ENCODE peak calls at places on chromosomes 1 and 21, in five cellular contexts. O is tibial nerve, B is sigmoid colon, C is colonic mucosa, K is NB4. Y is an unnamed sample.

GRCh38 chr1:156152628-156153027 is 757 bp upstream of the SEMA4A start:
- DNase-seq in O (no peak), B (no peak), C (no peak), K (no peak), Y (peak)

GRCh38 chr1:199422206-199422605 is 605.3 kb upstream of the NR5A2 start:
- DNase-seq in O (no peak), B (no peak), C (no peak), K (peak), Y (peak)

GRCh38 chr1:44531785-44532566 is 126.9 kb downstream of the RNF220 start:
- DNase-seq in O (no peak), B (no peak), C (no peak), K (peak), Y (peak)

GRCh38 chr1:178232108-178232507 is 138.2 kb downstream of the RASAL2 start:
- DNase-seq in O (no peak), B (no peak), C (no peak), K (no peak), Y (no peak)

GRCh38 chr21:41419921-41420862 is 5.8 kb upstream of the MX1 start:
- DNase-seq in O (peak), B (peak), C (peak), K (peak), Y (peak)

GRCh38 chr1:30700528-30701265 is 22.7 kb downstream of the MATN1 start:
- DNase-seq in O (peak), B (peak), C (peak), K (peak), Y (no peak)

GRCh38 chr1:81802601-81803422 is 2.1 kb downstream of the ADGRL2 start:
- DNase-seq in O (peak), B (peak), C (peak), K (no peak), Y (peak)

GRCh38 chr1:149979245-149979971 is 31.1 kb downstream of the OTUD7B start:
- DNase-seq in O (no peak), B (no peak), C (no peak), K (no peak), Y (no peak)

GRCh38 chr1:221637641-221638041 is 104.2 kb downstream of the DUSP10 start:
- DNase-seq in O (no peak), B (peak), C (no peak), K (no peak), Y (no peak)

GRCh38 chr1:16433066-16433465 is 4.2 kb downstream of the SPATA21 start:
- DNase-seq in O (no peak), B (no peak), C (no peak), K (peak), Y (peak)

GRCh38 chr1:67135354-67135753 is 584 bp upstream of the C1orf141 start:
- DNase-seq in O (no peak), B (no peak), C (no peak), K (peak), Y (no peak)

GRCh38 chr1:27539901-27540861 is 50.2 kb upstream of the WASF2 start:
- DNase-seq in O (no peak), B (peak), C (peak), K (no peak), Y (no peak)

GRCh38 chr1:88956003-88956402 is 36.4 kb downstream of the KYAT3 start:
- DNase-seq in O (no peak), B (no peak), C (no peak), K (no peak), Y (no peak)

GRCh38 chr1:21594495-21594894 is 74.7 kb downstream of the RAP1GAP start:
- DNase-seq in O (no peak), B (no peak), C (no peak), K (peak), Y (no peak)

GRCh38 chr1:21157868-21158267 is 18.8 kb downstream of the EIF4G3 start:
- DNase-seq in O (no peak), B (no peak), C (no peak), K (no peak), Y (no peak)

GRCh38 chr1:22204057-22204840 is 61.4 kb upstream of the WNT4 start:
- DNase-seq in O (no peak), B (no peak), C (no peak), K (no peak), Y (no peak)

GRCh38 chr1:29875557-29876028 is 639.3 kb downstream of the PTPRU start:
- DNase-seq in O (no peak), B (no peak), C (no peak), K (peak), Y (no peak)

GRCh38 chr1:109687641-109688499 is at the start of gene GSTM1:
- DNase-seq in O (no peak), B (peak), C (no peak), K (no peak), Y (no peak)

GRCh38 chr1:52706136-52706670 is 8.1 kb upstream of the COA7 start:
- DNase-seq in O (no peak), B (peak), C (no peak), K (peak), Y (no peak)

GRCh38 chr1:178126790-178127189 is 32.9 kb downstream of the RASAL2 start:
- DNase-seq in O (no peak), B (no peak), C (no peak), K (peak), Y (no peak)

GRCh38 chr1:91714867-91715381 is 171.0 kb downstream of the TGFBR3 start:
- DNase-seq in O (no peak), B (no peak), C (no peak), K (no peak), Y (no peak)

GRCh38 chr1:12052008-12052573 is 11.0 kb upstream of the TNFRSF8 start:
- DNase-seq in O (no peak), B (peak), C (peak), K (peak), Y (peak)

GRCh38 chr21:34821717-34822116 is 152.9 kb downstream of the CLIC6 start:
- DNase-seq in O (no peak), B (no peak), C (no peak), K (no peak), Y (no peak)

GRCh38 chr21:25396135-25396711 is 211.1 kb downstream of the MRPL39 start:
- DNase-seq in O (no peak), B (no peak), C (no peak), K (no peak), Y (peak)

GRCh38 chr1:117120774-117121588 is 568 bp downstream of the TRIM45 start:
- DNase-seq in O (no peak), B (no peak), C (peak), K (no peak), Y (no peak)

GRCh38 chr1:51916587-51917405 is 38.3 kb upstream of the NRDC start:
- DNase-seq in O (no peak), B (no peak), C (no peak), K (no peak), Y (no peak)

GRCh38 chr1:147837845-147838363 is 64.7 kb upstream of the GJA8 start:
- DNase-seq in O (no peak), B (no peak), C (no peak), K (no peak), Y (no peak)

GRCh38 chr1:44672254-44672955 is 1.9 kb downstream of the TMEM53 start:
- DNase-seq in O (no peak), B (no peak), C (no peak), K (peak), Y (peak)

GRCh38 chr1:203644661-203645510 is 18.3 kb downstream of the ATP2B4 start:
- DNase-seq in O (no peak), B (no peak), C (no peak), K (no peak), Y (no peak)

GRCh38 chr1:227782226-227782625 is 33.2 kb upstream of the PRSS38 start:
- DNase-seq in O (peak), B (no peak), C (peak), K (no peak), Y (no peak)

GRCh38 chr1:153760440-153760839 is 14.8 kb upstream of the SLC27A3 start:
- DNase-seq in O (no peak), B (no peak), C (no peak), K (no peak), Y (no peak)

GRCh38 chr21:16541366-16541765 is 811.6 kb downstream of the USP25 start:
- DNase-seq in O (no peak), B (no peak), C (no peak), K (no peak), Y (no peak)

GRCh38 chr21:31416465-31416864 is 72.4 kb upstream of the TIAM1 start:
- DNase-seq in O (no peak), B (no peak), C (no peak), K (no peak), Y (no peak)

DNA sequence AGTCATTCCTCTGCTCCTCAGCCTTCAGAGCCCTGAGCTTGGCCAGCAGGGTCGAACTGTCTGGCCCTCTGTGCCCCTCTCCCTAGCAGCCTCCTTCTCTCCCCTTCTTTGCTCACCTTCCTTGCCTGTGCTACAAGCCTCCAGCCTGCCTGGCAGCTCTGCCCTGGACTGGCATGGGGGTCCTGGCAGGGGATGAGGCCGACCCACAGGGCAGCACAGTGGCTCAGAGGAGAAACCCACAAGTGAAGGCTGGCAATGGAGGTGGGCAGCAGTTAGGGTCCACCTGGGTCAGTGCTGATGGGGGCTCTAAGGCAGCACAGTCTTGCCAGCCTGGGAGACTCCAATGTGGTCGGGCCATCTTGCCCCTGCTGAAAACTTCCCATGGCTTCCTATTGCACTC is 274.2 kb downstream of the GRIK3 start:
- DNase-seq in O (no peak), B (no peak), C (no peak), K (no peak), Y (no peak)
- TF ChIP-seq CTCF in O (no peak), B (no peak), C (no peak), K (no peak), Y (no peak)

DNA sequence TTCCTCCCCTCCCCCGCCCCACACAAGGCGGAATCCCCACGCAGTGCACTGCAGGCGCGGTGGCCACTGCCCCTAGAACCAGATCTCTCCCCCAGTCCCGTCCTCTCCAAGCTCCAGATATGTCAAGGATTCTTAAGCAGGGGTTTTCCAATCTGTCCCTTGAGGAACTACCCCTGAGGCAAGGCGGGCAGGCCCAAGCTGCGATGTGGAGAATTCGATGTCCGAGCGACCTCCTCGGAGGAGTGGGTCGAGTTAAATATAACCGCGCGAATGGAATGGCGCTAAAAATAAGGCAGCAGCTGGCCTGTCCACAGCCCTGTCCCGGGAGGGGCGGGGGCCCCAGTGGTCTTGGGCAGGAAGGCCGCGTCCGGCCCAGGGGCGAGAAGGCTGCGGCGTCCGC is 5.8 kb upstream of the FOXD3 start:
- DNase-seq in O (no peak), B (no peak), C (no peak), K (no peak), Y (no peak)
- H3K4me3 ChIP-seq in O (peak), B (no peak), C (no peak), K (no peak), Y (no peak)

DNA sequence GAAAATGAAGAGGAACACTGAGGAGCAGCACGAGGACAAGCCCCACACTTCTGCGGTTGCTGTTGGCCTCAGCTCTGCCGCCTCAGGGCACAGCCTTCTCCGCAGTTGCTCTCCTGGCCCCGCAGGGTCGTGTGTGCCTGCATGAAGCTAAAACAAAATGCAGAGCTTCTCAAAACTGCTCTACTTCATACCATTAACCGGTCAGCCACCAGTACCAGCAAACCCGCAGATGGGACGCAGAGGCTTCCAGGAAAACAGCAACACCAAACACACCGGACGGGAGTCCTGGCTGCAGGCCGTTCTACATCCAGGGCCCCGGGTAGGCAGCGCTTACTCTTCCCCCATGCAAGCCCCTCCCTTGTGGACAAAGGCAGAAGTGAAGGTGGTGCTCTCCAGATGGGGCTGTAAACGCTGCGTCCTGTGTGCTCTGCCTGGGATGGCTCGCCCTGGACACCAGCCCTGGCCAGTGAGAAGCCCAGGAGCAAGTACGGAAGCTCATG is 7.1 kb upstream of the C1orf159 start:
- DNase-seq in O (no peak), B (no peak), C (peak), K (peak), Y (no peak)
- TF ChIP-seq CTCF in O (no peak), B (no peak), C (no peak), K (no peak), Y (no peak)

DNA sequence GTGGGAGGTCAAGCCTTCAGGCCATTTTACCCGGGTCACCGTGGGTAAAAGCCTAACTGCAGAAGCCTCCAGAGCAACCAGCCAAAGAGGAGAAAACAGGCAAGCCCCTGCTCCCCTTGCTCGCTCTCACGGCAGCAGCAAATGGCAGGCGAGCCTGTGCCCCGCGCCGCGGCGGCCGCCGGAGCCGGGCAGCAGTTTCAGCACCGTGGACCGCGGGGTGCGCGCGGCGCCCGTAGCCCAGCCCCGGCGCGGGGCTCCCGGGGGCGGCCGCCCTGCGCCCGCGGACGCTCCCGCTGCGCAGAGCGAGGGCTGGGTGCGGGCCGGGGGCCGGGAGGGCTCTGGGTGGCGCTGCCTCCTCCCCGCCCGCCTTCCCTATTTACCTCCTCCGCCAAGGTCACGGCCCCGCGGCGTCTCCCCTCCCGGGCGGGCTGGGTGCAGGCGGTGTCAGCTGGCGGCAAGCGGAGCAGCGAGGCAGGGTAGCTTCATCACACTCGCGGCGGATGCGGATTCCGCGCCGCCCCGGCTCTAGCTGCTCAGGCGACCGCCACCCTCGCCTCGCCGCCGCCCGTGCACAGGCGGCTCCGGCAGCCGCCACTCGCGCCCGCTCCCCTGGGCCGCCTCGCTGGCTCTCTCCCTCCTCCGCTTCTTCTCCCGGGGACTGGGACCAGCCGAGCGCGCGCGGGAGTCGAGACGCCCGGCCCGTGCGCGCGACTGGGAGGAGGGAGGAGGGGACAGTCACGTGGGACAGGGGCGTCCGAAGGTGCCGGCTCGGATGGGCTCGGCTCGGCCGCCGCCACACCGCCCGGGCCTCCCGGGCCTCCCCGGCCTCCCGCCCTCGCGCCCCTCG is at the start of gene RGS7:
- DNase-seq in O (no peak), B (peak), C (peak), K (no peak), Y (peak)
- H3K4me3 ChIP-seq in O (peak), B (peak), C (peak), K (no peak), Y (peak)

GRCh38 chr1:13829152-13829769 is 129.3 kb downstream of the PRDM2 start:
- DNase-seq in O (no peak), B (no peak), C (peak), K (no peak), Y (no peak)
- TF ChIP-seq CTCF in O (no peak), B (no peak), C (no peak), K (no peak), Y (no peak)

DNA sequence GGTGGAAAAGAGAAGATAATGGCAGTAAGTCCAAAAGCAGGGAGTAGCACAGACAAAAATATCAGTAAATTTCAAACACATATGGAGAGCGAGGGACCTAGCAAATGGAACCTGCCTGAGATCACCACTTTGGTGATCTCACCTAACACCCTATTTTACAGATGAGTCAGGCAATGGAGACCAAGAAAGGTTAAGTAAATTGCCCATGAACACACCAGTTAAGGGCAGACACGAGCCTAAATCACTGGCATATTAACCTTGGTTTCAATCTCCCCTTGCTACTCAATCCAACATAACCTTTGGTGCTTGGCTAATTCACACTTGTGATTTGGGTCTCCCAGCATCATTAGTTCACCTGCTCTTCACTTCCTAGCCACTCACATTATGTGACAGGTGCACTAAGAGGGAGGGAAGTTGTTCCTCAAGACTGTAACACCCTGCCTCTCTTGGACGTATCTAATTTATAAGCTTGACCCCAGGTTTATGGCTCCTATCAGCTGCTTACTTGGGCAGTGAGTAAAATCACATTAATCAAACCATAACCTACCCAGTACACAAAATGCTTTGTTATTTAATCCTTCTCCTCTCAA is 11.5 kb downstream of the ZNF697 start:
- DNase-seq in O (no peak), B (no peak), C (no peak), K (no peak), Y (no peak)
- H3K4me3 ChIP-seq in O (no peak), B (no peak), C (no peak), K (no peak), Y (no peak)

DNA sequence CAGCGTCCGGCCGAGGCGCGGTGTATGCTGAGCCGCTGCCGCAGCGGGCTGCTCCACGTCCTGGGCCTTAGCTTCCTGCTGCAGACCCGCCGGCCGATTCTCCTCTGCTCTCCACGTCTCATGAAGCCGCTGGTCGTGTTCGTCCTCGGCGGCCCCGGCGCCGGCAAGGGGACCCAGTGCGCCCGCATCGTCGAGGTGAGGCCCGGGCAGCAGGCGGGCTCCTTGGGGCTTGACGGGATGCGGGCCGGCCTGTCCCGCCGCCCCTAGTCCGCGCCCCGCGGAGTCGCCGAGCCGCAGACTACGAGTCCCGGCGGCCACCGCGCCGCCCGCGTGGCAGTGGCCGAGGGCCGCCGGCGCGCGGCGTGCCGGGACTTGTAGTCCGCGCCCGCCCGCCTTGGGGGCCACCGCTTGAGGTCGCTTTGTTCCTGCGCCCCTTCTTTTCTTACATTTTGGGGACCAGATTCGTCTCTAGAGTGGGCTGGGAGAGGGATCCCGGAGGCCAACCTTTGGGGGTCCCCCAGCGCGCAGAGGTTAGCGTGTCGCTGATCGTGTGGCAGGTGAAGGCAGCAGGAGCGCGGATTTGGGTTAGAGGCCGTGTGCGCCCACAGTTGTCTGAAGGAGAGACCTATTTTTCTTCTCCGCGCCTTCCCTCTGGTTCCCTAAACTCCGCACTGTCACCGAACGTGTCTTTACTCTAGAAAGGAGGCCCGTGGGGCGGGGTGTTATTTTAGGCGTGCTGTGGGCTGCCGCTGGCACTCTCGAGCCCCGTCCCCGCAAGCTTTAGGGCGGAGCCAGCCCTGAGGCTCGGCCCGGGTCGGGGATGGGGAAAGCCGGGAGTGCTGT is 553 bp downstream of the CMPK1 start:
- DNase-seq in O (peak), B (peak), C (peak), K (peak), Y (peak)
- TF ChIP-seq CTCF in O (no peak), B (no peak), C (no peak), K (no peak), Y (peak)